ENCODE peak calls at places on chromosomes 11 and 22, in ten cellular contexts. W is AG04450; F is CD4-positive, alpha-beta T cell; X is thoracic aorta; Q is adrenal gland; O is omental fat pad; T is RWPE1; G is DMS153; V is cardiac fibroblast; Z is stimulated activated CD4-positive, alpha-beta T cell treated with anti-CD3 and anti-CD28 coated beads, Interleukin-12 subunit alpha, Interleukin-12 subunit beta, amount 100 ng/mL, for 24 hours. U is an unnamed sample.

GRCh38 chr11:44839458-44840084 is 111.1 kb downstream of the TP53I11 start:
- DNase-seq in F (no peak), W (no peak), V (no peak), Z (no peak), G (no peak), T (no peak), Q (no peak), X (no peak), O (no peak), U (no peak)

GRCh38 chr11:60880635-60881282 is 13.4 kb downstream of the ZP1 start:
- DNase-seq in F (no peak), G (peak), T (no peak), W (no peak), X (no peak), O (no peak), Q (no peak), Z (no peak), V (no peak), U (no peak)

GRCh38 chr11:15940462-15941205 is 415.7 kb downstream of the SOX6 start:
- DNase-seq in X (no peak), O (no peak), Z (no peak), Q (no peak), F (no peak), W (no peak), G (no peak), V (no peak), T (no peak), U (no peak)

GRCh38 chr22:41286639-41287091 is 678 bp upstream of the RANGAP1 start:
- DNase-seq in O (no peak), G (peak), V (peak), X (no peak), F (peak), Z (no peak), W (no peak), T (no peak), Q (peak), U (no peak)

GRCh38 chr11:89182773-89183172 is 5.1 kb downstream of the TYR start:
- DNase-seq in X (no peak), T (no peak), Q (no peak), F (no peak), W (no peak), Z (no peak), O (no peak), G (no peak), V (no peak), U (no peak)

GRCh38 chr11:46293616-46294015 is 16.2 kb downstream of the CREB3L1 start:
- DNase-seq in V (peak), F (no peak), W (no peak), T (no peak), G (no peak), Z (no peak), Q (peak), O (no peak), X (no peak), U (peak)

GRCh38 chr11:2590951-2591754 is 108.6 kb downstream of the KCNQ1OT1 start:
- DNase-seq in Q (no peak), G (no peak), O (peak), F (no peak), V (no peak), Z (no peak), X (no peak), W (no peak), T (no peak), U (no peak)

GRCh38 chr22:28029201-28029948 is 110.3 kb upstream of the PITPNB start:
- DNase-seq in O (no peak), T (no peak), W (no peak), G (peak), Z (no peak), V (peak), F (no peak), X (no peak), Q (peak), U (no peak)

GRCh38 chr11:108538022-108538424 is 39.8 kb upstream of the POGLUT3 start:
- DNase-seq in W (no peak), X (no peak), Z (no peak), F (no peak), Q (no peak), G (peak), O (no peak), T (no peak), V (no peak), U (no peak)

GRCh38 chr11:94217705-94218104 is 86.7 kb upstream of the IZUMO1R start:
- DNase-seq in Z (no peak), F (no peak), O (no peak), X (no peak), T (no peak), G (no peak), Q (no peak), V (no peak), W (no peak), U (no peak)

GRCh38 chr11:73176892-73177155 is 34.7 kb upstream of the FCHSD2 start:
- DNase-seq in T (no peak), W (no peak), O (no peak), G (no peak), V (no peak), Q (no peak), Z (no peak), X (no peak), F (no peak), U (no peak)

GRCh38 chr11:35629914-35630313 is 11.7 kb downstream of the FJX1 start:
- DNase-seq in T (peak), V (peak), W (peak), X (no peak), G (no peak), F (no peak), Q (peak), O (peak), Z (no peak), U (no peak)

GRCh38 chr11:128503231-128503991 is 83.9 kb downstream of the ETS1 start:
- DNase-seq in X (no peak), T (peak), F (no peak), W (peak), Z (no peak), G (no peak), Q (no peak), O (no peak), V (peak), U (no peak)

GRCh38 chr11:57647960-57648776 is 1.5 kb downstream of the YPEL4 start:
- DNase-seq in G (no peak), O (no peak), Q (no peak), F (no peak), V (peak), W (no peak), X (no peak), Z (no peak), T (no peak), U (no peak)

GRCh38 chr11:77724639-77725038 is 87.0 kb upstream of the CLNS1A start:
- DNase-seq in T (no peak), V (no peak), Q (no peak), X (no peak), O (no peak), G (no peak), F (no peak), W (no peak), Z (no peak), U (no peak)

GRCh38 chr11:132358573-132358953 is 988.1 kb downstream of the NTM start:
- DNase-seq in F (no peak), O (no peak), V (no peak), G (no peak), W (no peak), X (no peak), Z (no peak), Q (no peak), T (no peak), U (no peak)

GRCh38 chr22:23305922-23306374 is 125.6 kb downstream of the BCR start:
- DNase-seq in V (peak), Z (no peak), W (no peak), G (peak), Q (peak), O (no peak), X (peak), T (no peak), F (no peak), U (no peak)

GRCh38 chr22:42893366-42894150 is 36.5 kb upstream of the ARFGAP3 start:
- DNase-seq in Z (no peak), F (no peak), V (no peak), Q (no peak), T (no peak), O (no peak), X (no peak), W (no peak), G (no peak), U (no peak)

GRCh38 chr11:122727101-122727929 is 71.8 kb downstream of the UBASH3B start:
- DNase-seq in V (no peak), O (no peak), F (peak), T (no peak), X (no peak), Z (no peak), G (no peak), W (no peak), Q (no peak), U (no peak)

GRCh38 chr11:86155210-86155844 is 86.4 kb upstream of the PICALM start:
- DNase-seq in X (no peak), V (no peak), F (no peak), T (peak), G (no peak), W (no peak), Z (no peak), Q (no peak), O (no peak), U (no peak)

GRCh38 chr11:2195756-2196088 is 24.1 kb upstream of the TH start:
- DNase-seq in W (no peak), Q (no peak), G (no peak), Z (no peak), X (no peak), O (no peak), V (no peak), F (no peak), T (no peak), U (no peak)

GRCh38 chr11:11454671-11455223 is 101.7 kb upstream of the CSNK2A3 start:
- DNase-seq in Z (no peak), F (no peak), W (no peak), O (no peak), T (no peak), Q (no peak), G (no peak), V (no peak), X (no peak), U (no peak)

U was measured in GOT3.